ENCODE peak calls at places on chromosome 4, in nine cellular contexts. One of them, this sample, is unnamed.

GRCh38 chr4:17072483-17072882 is 174.0 kb upstream of the LDB2 start:
- DNase-seq in stimulated activated CD4-positive, alpha-beta T cell treated with anti-CD3 and anti-CD28 coated beads, Interleukin-15, amount 100 ng/mL, for 48 hours: no peak
- DNase-seq in CD8-positive, alpha-beta memory T cell: no peak
- DNase-seq in pancreas: no peak
- DNase-seq in Karpas-422: no peak
- DNase-seq in progenitor cell of endocrine pancreas: no peak
- DNase-seq in fibroblast of mammary gland: no peak
- DNase-seq in heart right ventricle: no peak
- DNase-seq in RWPE1: no peak
- DNase-seq in this sample: no peak

GRCh38 chr4:128707864-128708263 is 101.6 kb upstream of the JADE1 start:
- DNase-seq in stimulated activated CD4-positive, alpha-beta T cell treated with anti-CD3 and anti-CD28 coated beads, Interleukin-15, amount 100 ng/mL, for 48 hours: no peak
- DNase-seq in CD8-positive, alpha-beta memory T cell: no peak
- DNase-seq in Karpas-422: no peak
- DNase-seq in fibroblast of mammary gland: peak
- DNase-seq in pancreas: no peak
- DNase-seq in heart right ventricle: no peak
- DNase-seq in progenitor cell of endocrine pancreas: no peak
- DNase-seq in RWPE1: no peak
- DNase-seq in this sample: no peak

GRCh38 chr4:6688879-6689505 is 4.7 kb upstream of the S100P start:
- DNase-seq in fibroblast of mammary gland: peak
- DNase-seq in progenitor cell of endocrine pancreas: peak
- DNase-seq in CD8-positive, alpha-beta memory T cell: peak
- DNase-seq in RWPE1: peak
- DNase-seq in Karpas-422: no peak
- DNase-seq in heart right ventricle: no peak
- DNase-seq in pancreas: no peak
- DNase-seq in stimulated activated CD4-positive, alpha-beta T cell treated with anti-CD3 and anti-CD28 coated beads, Interleukin-15, amount 100 ng/mL, for 48 hours: peak
- DNase-seq in this sample: peak

GRCh38 chr4:7777017-7777710 is 162.5 kb downstream of the AFAP1 start:
- DNase-seq in Karpas-422: no peak
- DNase-seq in fibroblast of mammary gland: no peak
- DNase-seq in RWPE1: no peak
- DNase-seq in progenitor cell of endocrine pancreas: no peak
- DNase-seq in CD8-positive, alpha-beta memory T cell: no peak
- DNase-seq in pancreas: no peak
- DNase-seq in heart right ventricle: no peak
- DNase-seq in stimulated activated CD4-positive, alpha-beta T cell treated with anti-CD3 and anti-CD28 coated beads, Interleukin-15, amount 100 ng/mL, for 48 hours: no peak
- DNase-seq in this sample: no peak

GRCh38 chr4:97646997-97647396 is 496.3 kb downstream of the STPG2 start:
- DNase-seq in CD8-positive, alpha-beta memory T cell: no peak
- DNase-seq in fibroblast of mammary gland: peak
- DNase-seq in progenitor cell of endocrine pancreas: no peak
- DNase-seq in RWPE1: no peak
- DNase-seq in Karpas-422: no peak
- DNase-seq in stimulated activated CD4-positive, alpha-beta T cell treated with anti-CD3 and anti-CD28 coated beads, Interleukin-15, amount 100 ng/mL, for 48 hours: no peak
- DNase-seq in heart right ventricle: peak
- DNase-seq in pancreas: no peak
- DNase-seq in this sample: no peak

GRCh38 chr4:23061431-23061830 is 368.7 kb downstream of the GBA3 start:
- DNase-seq in CD8-positive, alpha-beta memory T cell: no peak
- DNase-seq in pancreas: no peak
- DNase-seq in heart right ventricle: no peak
- DNase-seq in stimulated activated CD4-positive, alpha-beta T cell treated with anti-CD3 and anti-CD28 coated beads, Interleukin-15, amount 100 ng/mL, for 48 hours: no peak
- DNase-seq in RWPE1: no peak
- DNase-seq in progenitor cell of endocrine pancreas: no peak
- DNase-seq in fibroblast of mammary gland: no peak
- DNase-seq in Karpas-422: no peak
- DNase-seq in this sample: no peak

GRCh38 chr4:138398297-138398696 is 156.1 kb upstream of the SLC7A11 start:
- DNase-seq in fibroblast of mammary gland: no peak
- DNase-seq in heart right ventricle: no peak
- DNase-seq in pancreas: no peak
- DNase-seq in stimulated activated CD4-positive, alpha-beta T cell treated with anti-CD3 and anti-CD28 coated beads, Interleukin-15, amount 100 ng/mL, for 48 hours: no peak
- DNase-seq in CD8-positive, alpha-beta memory T cell: no peak
- DNase-seq in progenitor cell of endocrine pancreas: no peak
- DNase-seq in RWPE1: no peak
- DNase-seq in Karpas-422: no peak
- DNase-seq in this sample: no peak

GRCh38 chr4:101306225-101306624 is 41.1 kb downstream of the PPP3CA start:
- DNase-seq in stimulated activated CD4-positive, alpha-beta T cell treated with anti-CD3 and anti-CD28 coated beads, Interleukin-15, amount 100 ng/mL, for 48 hours: no peak
- DNase-seq in CD8-positive, alpha-beta memory T cell: no peak
- DNase-seq in pancreas: no peak
- DNase-seq in heart right ventricle: no peak
- DNase-seq in fibroblast of mammary gland: no peak
- DNase-seq in Karpas-422: no peak
- DNase-seq in RWPE1: no peak
- DNase-seq in progenitor cell of endocrine pancreas: no peak
- DNase-seq in this sample: no peak

GRCh38 chr4:184448828-184449227 is 25.5 kb downstream of the IRF2 start:
- DNase-seq in progenitor cell of endocrine pancreas: no peak
- DNase-seq in CD8-positive, alpha-beta memory T cell: no peak
- DNase-seq in pancreas: no peak
- DNase-seq in stimulated activated CD4-positive, alpha-beta T cell treated with anti-CD3 and anti-CD28 coated beads, Interleukin-15, amount 100 ng/mL, for 48 hours: no peak
- DNase-seq in Karpas-422: no peak
- DNase-seq in fibroblast of mammary gland: peak
- DNase-seq in heart right ventricle: no peak
- DNase-seq in RWPE1: peak
- DNase-seq in this sample: no peak

GRCh38 chr4:109611045-109611616 is 51.1 kb downstream of the MCUB start:
- DNase-seq in fibroblast of mammary gland: no peak
- DNase-seq in pancreas: no peak
- DNase-seq in Karpas-422: peak
- DNase-seq in RWPE1: no peak
- DNase-seq in stimulated activated CD4-positive, alpha-beta T cell treated with anti-CD3 and anti-CD28 coated beads, Interleukin-15, amount 100 ng/mL, for 48 hours: no peak
- DNase-seq in CD8-positive, alpha-beta memory T cell: no peak
- DNase-seq in progenitor cell of endocrine pancreas: no peak
- DNase-seq in heart right ventricle: no peak
- DNase-seq in this sample: no peak

GRCh38 chr4:38857354-38858096 is 908 bp upstream of the TLR6 start:
- DNase-seq in pancreas: no peak
- DNase-seq in progenitor cell of endocrine pancreas: no peak
- DNase-seq in heart right ventricle: no peak
- DNase-seq in Karpas-422: peak
- DNase-seq in CD8-positive, alpha-beta memory T cell: no peak
- DNase-seq in stimulated activated CD4-positive, alpha-beta T cell treated with anti-CD3 and anti-CD28 coated beads, Interleukin-15, amount 100 ng/mL, for 48 hours: no peak
- DNase-seq in RWPE1: peak
- DNase-seq in fibroblast of mammary gland: peak
- DNase-seq in this sample: no peak

GRCh38 chr4:185786422-185786821 is 25.6 kb downstream of the SORBS2 start:
- DNase-seq in heart right ventricle: no peak
- DNase-seq in progenitor cell of endocrine pancreas: no peak
- DNase-seq in fibroblast of mammary gland: no peak
- DNase-seq in RWPE1: no peak
- DNase-seq in Karpas-422: no peak
- DNase-seq in pancreas: no peak
- DNase-seq in CD8-positive, alpha-beta memory T cell: no peak
- DNase-seq in stimulated activated CD4-positive, alpha-beta T cell treated with anti-CD3 and anti-CD28 coated beads, Interleukin-15, amount 100 ng/mL, for 48 hours: no peak
- DNase-seq in this sample: no peak

GRCh38 chr4:133062851-133063250 is 86.2 kb upstream of the PCDH10 start:
- DNase-seq in progenitor cell of endocrine pancreas: no peak
- DNase-seq in heart right ventricle: no peak
- DNase-seq in pancreas: no peak
- DNase-seq in stimulated activated CD4-positive, alpha-beta T cell treated with anti-CD3 and anti-CD28 coated beads, Interleukin-15, amount 100 ng/mL, for 48 hours: no peak
- DNase-seq in RWPE1: no peak
- DNase-seq in fibroblast of mammary gland: no peak
- DNase-seq in CD8-positive, alpha-beta memory T cell: no peak
- DNase-seq in Karpas-422: no peak
- DNase-seq in this sample: no peak

GRCh38 chr4:71550220-71551190 is 211.7 kb downstream of the SLC4A4 start:
- DNase-seq in progenitor cell of endocrine pancreas: no peak
- DNase-seq in Karpas-422: no peak
- DNase-seq in RWPE1: no peak
- DNase-seq in pancreas: no peak
- DNase-seq in fibroblast of mammary gland: peak
- DNase-seq in heart right ventricle: no peak
- DNase-seq in CD8-positive, alpha-beta memory T cell: no peak
- DNase-seq in stimulated activated CD4-positive, alpha-beta T cell treated with anti-CD3 and anti-CD28 coated beads, Interleukin-15, amount 100 ng/mL, for 48 hours: no peak
- DNase-seq in this sample: no peak

GRCh38 chr4:4666693-4667642 is 125.1 kb upstream of the STX18 start:
- DNase-seq in heart right ventricle: no peak
- DNase-seq in stimulated activated CD4-positive, alpha-beta T cell treated with anti-CD3 and anti-CD28 coated beads, Interleukin-15, amount 100 ng/mL, for 48 hours: no peak
- DNase-seq in fibroblast of mammary gland: no peak
- DNase-seq in Karpas-422: no peak
- DNase-seq in RWPE1: no peak
- DNase-seq in progenitor cell of endocrine pancreas: no peak
- DNase-seq in pancreas: no peak
- DNase-seq in CD8-positive, alpha-beta memory T cell: no peak
- DNase-seq in this sample: no peak

GRCh38 chr4:16227462-16227868 is 1.2 kb upstream of the TAPT1 start:
- DNase-seq in Karpas-422: peak
- DNase-seq in stimulated activated CD4-positive, alpha-beta T cell treated with anti-CD3 and anti-CD28 coated beads, Interleukin-15, amount 100 ng/mL, for 48 hours: no peak
- DNase-seq in progenitor cell of endocrine pancreas: peak
- DNase-seq in fibroblast of mammary gland: peak
- DNase-seq in pancreas: peak
- DNase-seq in CD8-positive, alpha-beta memory T cell: peak
- DNase-seq in heart right ventricle: peak
- DNase-seq in RWPE1: no peak
- DNase-seq in this sample: no peak

This sample was measured in effector memory CD4-positive, alpha-beta T cell.